ENCODE peak calls at places on chromosomes 4 and X, in six cellular contexts. L, Q, D, R, N and S are unnamed samples.

GRCh38 chr4:181672751-181673150 is 570.5 kb upstream of the TENM3 start:
- DNase-seq in L (no peak), Q (no peak), D (no peak), R (no peak), N (no peak), S (no peak)

GRCh38 chr4:85784947-85785346 is 310.0 kb downstream of the ARHGAP24 start:
- DNase-seq in L (no peak), Q (no peak), D (no peak), R (no peak), N (no peak), S (no peak)

GRCh38 chrX:1261285-1261684 is 7.3 kb upstream of the CSF2RA start:
- DNase-seq in L (no peak), Q (no peak), D (no peak), R (no peak), N (no peak), S (no peak)

GRCh38 chr4:41058426-41058825 is 155.9 kb downstream of the APBB2 start:
- DNase-seq in L (no peak), Q (peak), D (no peak), R (no peak), N (no peak), S (no peak)

GRCh38 chr4:78704981-78705757 is 71.0 kb upstream of the BMP2K start:
- DNase-seq in L (no peak), Q (peak), D (peak), R (no peak), N (no peak), S (no peak)

GRCh38 chr4:145907827-145908226 is 30.8 kb downstream of the ZNF827 start:
- DNase-seq in L (no peak), Q (peak), D (no peak), R (no peak), N (no peak), S (no peak)

GRCh38 chr4:154528866-154529265 is 21.3 kb downstream of the PLRG1 start:
- DNase-seq in L (no peak), Q (no peak), D (no peak), R (no peak), N (no peak), S (no peak)

GRCh38 chrX:19775830-19776498 is 111.4 kb downstream of the SH3KBP1 start:
- DNase-seq in L (no peak), Q (no peak), D (no peak), R (no peak), N (no peak), S (no peak)

GRCh38 chrX:123960956-123961267 is 594 bp upstream of the STAG2 start:
- DNase-seq in L (no peak), Q (no peak), D (no peak), R (no peak), N (no peak), S (no peak)

GRCh38 chr4:88448905-88449689 is 7.8 kb upstream of the HERC5 start:
- DNase-seq in L (no peak), Q (no peak), D (no peak), R (no peak), N (no peak), S (no peak)

GRCh38 chr4:40299704-40300336 is 35.3 kb upstream of the CHRNA9 start:
- DNase-seq in L (no peak), Q (no peak), D (no peak), R (no peak), N (no peak), S (no peak)

GRCh38 chrX:136784231-136784630 is 3.5 kb upstream of the ARHGEF6 start:
- DNase-seq in L (no peak), Q (no peak), D (no peak), R (no peak), N (no peak), S (no peak)

GRCh38 chr4:183449193-183449888 is 4.9 kb downstream of the CDKN2AIP start:
- DNase-seq in L (no peak), Q (peak), D (no peak), R (no peak), N (no peak), S (no peak)

GRCh38 chrX:142186103-142186502 is 19.0 kb downstream of the MAGEC2 start:
- DNase-seq in L (no peak), Q (no peak), D (no peak), R (no peak), N (no peak), S (no peak)

GRCh38 chr4:64715741-64716140 is 306.5 kb upstream of the TECRL start:
- DNase-seq in L (no peak), Q (no peak), D (no peak), R (no peak), N (no peak), S (no peak)

GRCh38 chr4:64718091-64718490 is 308.8 kb upstream of the TECRL start:
- DNase-seq in L (no peak), Q (no peak), D (no peak), R (no peak), N (no peak), S (no peak)

DNA sequence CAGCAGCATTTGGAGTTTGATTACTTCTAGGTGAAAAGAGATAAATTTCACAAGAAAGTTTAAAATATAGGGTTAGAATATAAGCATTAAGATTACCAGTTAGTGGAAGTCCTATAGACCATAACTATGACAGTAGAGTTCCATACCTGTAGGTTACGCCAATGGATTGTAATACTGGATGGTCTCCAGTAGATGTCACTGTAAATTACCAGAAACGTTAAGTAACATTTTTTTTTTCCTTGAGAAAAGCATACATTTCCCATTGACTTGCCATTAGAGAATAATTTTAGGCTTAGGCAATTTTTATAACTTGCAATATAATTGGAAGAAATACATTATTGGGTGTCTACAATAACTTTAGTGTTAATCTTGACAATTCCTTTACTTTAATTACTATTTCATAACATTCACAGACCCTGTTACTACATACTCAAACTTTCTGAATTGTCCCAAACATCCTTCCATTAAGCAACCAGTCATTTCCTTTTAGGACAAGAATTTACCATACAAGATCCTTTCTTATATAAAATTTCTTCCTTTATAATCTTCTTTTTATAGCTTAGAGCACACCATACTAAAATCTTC is 304.1 kb upstream of the TECRL start:
- DNase-seq in L (no peak), Q (peak), D (peak), R (peak), N (no peak), S (peak)
- TF ChIP-seq SMC3 in L (no peak), Q (no peak), D (no peak), R (no peak), N (no peak), S (no peak)

GRCh38 chrX:30713061-30713525 is 59.9 kb downstream of the GK start:
- DNase-seq in L (peak), Q (peak), D (peak), R (no peak), N (peak), S (peak)
- TF ChIP-seq SMC3 in L (peak), Q (peak), D (no peak), R (peak), N (no peak), S (peak)

GRCh38 chr4:620201-620600 is 5.2 kb upstream of the PDE6B start:
- DNase-seq in L (no peak), Q (no peak), D (no peak), R (no peak), N (no peak), S (no peak)
- TF ChIP-seq SMC3 in L (no peak), Q (no peak), D (no peak), R (no peak), N (no peak), S (no peak)

GRCh38 chr4:176840166-176840565 is 47.4 kb upstream of the VEGFC start:
- DNase-seq in L (no peak), Q (peak), D (no peak), R (no peak), N (no peak), S (no peak)

GRCh38 chr4:176838611-176839411 is 46.1 kb upstream of the VEGFC start:
- DNase-seq in L (peak), Q (peak), D (no peak), R (no peak), N (no peak), S (no peak)

GRCh38 chr4:176839656-176840055 is 46.9 kb upstream of the VEGFC start:
- DNase-seq in L (no peak), Q (no peak), D (no peak), R (no peak), N (no peak), S (no peak)

GRCh38 chr4:176834531-176834930 is 41.8 kb upstream of the VEGFC start:
- DNase-seq in L (no peak), Q (no peak), D (no peak), R (no peak), N (no peak), S (no peak)

DNA sequence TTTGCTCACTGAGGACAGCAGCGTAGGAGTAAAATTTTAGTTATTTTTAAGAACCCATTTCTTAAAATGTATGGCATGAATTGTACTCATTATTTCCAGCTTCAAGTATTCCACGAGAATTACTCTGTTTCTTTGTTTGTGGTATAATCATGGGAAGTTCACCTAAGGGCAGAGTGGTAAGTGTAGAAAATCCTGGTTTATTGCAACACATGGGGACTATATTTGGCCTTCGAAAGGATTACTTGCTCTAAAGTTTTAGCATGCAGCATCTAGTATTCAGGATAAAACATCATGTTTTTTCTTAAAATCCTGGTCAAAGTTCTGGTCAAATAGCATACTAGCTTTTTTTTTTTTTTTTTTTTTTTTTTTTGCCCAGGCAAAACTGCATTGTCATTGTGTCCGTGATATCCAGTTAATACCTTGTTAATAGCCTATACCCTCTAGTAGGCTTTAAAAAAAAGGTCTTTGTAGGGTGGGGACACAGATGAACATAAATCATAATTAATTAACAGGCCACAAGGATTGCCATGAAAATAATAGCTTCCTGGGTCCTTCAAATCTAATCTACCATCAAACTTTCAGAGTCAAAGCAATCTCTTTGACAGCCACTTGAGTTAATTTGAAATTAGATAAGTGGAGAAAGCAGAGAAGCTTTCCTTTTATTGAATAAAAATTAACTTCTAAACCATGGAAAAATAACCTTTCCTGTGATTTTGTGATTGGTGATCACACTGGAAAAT is 44.6 kb upstream of the VEGFC start:
- DNase-seq in L (no peak), Q (no peak), D (no peak), R (no peak), N (no peak), S (no peak)
- TF ChIP-seq SMC3 in L (no peak), Q (no peak), D (no peak), R (no peak), N (no peak), S (no peak)

GRCh38 chr4:8393593-8394038 is 46.9 kb downstream of the ACOX3 start:
- DNase-seq in L (peak), Q (peak), D (no peak), R (no peak), N (no peak), S (peak)

GRCh38 chr4:8390604-8391003 is 49.9 kb downstream of the ACOX3 start:
- DNase-seq in L (no peak), Q (no peak), D (no peak), R (no peak), N (no peak), S (no peak)

GRCh38 chr4:8391972-8392371 is 48.6 kb downstream of the ACOX3 start:
- DNase-seq in L (no peak), Q (peak), D (no peak), R (no peak), N (peak), S (no peak)

GRCh38 chr4:8392591-8393190 is 47.8 kb downstream of the ACOX3 start:
- DNase-seq in L (no peak), Q (peak), D (no peak), R (peak), N (no peak), S (no peak)

GRCh38 chr4:8391071-8391470 is 49.5 kb downstream of the ACOX3 start:
- DNase-seq in L (no peak), Q (no peak), D (no peak), R (no peak), N (no peak), S (no peak)
- TF ChIP-seq SMC3 in L (no peak), Q (no peak), D (no peak), R (no peak), N (no peak), S (no peak)

GRCh38 chr4:1772869-1773538 is 20.1 kb upstream of the FGFR3 start:
- DNase-seq in L (no peak), Q (no peak), D (no peak), R (peak), N (no peak), S (peak)

GRCh38 chr4:1770245-1770644 is 22.8 kb upstream of the FGFR3 start:
- DNase-seq in L (no peak), Q (no peak), D (no peak), R (no peak), N (no peak), S (no peak)

GRCh38 chr4:1773754-1774153 is 19.3 kb upstream of the FGFR3 start:
- DNase-seq in L (no peak), Q (no peak), D (no peak), R (no peak), N (no peak), S (no peak)

GRCh38 chr4:1770791-1771231 is 22.3 kb upstream of the FGFR3 start:
- DNase-seq in L (no peak), Q (no peak), D (peak), R (no peak), N (no peak), S (no peak)

DNA sequence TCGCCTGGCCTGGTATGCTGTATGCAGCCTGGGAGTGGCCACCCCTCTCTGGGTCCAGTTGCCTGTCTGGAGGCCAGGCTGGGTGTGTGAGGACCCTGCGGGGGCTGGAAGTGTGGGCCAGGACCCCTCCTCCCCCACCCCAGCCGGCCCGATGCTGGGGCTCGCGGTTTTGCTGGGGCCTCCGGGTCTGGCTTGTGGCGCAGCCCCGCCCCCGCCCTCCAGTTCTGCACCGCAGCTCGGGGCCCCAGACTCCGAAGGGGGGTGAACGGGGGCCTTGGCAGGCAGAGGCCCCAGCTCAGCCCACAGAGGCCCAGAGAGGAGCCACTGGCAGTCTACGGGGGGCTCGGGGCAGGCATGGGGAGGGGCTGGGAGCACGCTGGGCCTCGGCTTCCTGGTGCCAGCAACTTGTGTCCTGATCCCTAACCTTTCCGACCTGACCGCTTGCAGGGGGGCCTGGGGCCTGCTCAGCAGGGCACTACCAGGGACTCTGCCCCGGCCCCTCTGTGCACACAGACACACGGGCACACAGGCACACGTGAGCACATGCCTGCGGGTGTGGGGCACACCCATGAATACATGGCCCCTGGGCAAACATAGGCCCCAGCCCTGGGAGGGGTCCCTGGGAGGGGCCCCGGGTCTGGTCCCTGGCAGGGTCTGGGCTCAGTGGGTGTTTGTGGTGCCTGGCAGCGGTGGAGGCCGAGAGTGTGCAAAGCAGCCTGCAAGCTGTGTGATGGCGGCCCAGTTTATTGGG is 21.4 kb upstream of the FGFR3 start:
- DNase-seq in L (no peak), Q (no peak), D (no peak), R (peak), N (no peak), S (no peak)
- TF ChIP-seq SMC3 in L (no peak), Q (no peak), D (no peak), R (no peak), N (no peak), S (no peak)

DNA sequence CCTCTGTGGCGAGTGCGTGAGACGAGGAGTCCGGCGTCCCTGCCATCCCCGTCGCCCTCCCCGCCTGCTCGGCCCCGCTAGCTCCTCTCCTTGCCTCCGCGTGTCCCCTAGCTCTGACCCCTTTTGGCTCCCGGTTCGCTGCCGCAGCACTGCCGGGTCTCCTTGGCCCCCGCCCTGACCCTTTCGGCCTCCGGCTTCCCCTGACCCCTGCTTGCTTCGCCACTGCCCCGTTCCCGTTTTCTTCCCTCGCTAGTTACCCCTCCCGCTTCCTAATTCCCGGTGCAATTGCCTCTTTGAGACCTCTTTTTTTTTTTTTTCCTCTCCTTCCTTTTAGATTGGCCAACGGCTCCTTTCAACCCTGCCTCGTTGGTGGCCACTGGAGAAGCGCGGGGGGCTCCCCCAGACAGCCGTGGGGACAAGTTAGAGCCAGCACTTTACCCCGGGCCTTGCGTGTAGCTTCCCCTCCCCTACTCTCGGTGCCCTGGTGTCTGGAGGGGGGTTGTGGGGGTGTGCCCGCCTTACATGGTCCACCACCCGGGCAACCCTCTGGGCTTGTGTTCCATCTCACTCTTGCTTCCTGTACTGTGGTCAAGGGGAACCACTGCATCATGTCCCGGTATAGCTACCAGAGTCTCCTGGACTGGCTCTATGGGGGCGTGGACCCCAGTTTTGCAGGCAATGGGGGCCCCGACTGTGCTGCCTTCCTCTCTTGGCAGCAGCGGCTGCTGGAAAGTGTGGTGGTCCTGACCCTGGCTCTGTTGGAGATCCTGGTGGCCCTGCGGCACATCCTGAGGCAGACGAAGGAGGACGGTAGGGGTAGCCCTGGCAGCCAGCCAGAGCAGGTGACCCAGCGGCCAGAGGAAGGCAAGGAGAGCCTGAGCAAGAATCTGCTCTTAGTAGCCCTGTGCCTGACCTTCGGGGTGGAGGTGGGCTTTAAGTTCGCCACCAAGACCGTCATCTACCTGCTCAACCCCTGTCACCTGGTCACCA is 548 bp downstream of the TMEM164 start:
- DNase-seq in L (peak), Q (no peak), D (no peak), R (peak), N (no peak), S (peak)
- TF ChIP-seq SMC3 in L (no peak), Q (no peak), D (no peak), R (no peak), N (no peak), S (no peak)

GRCh38 chr4:36244257-36245084 is at the start of gene ARAP2:
- DNase-seq in L (peak), Q (peak), D (no peak), R (peak), N (no peak), S (peak)
- TF ChIP-seq SMC3 in L (no peak), Q (no peak), D (no peak), R (no peak), N (no peak), S (no peak)